ENCODE peak calls at places on chromosomes 13 and 19, in four cellular contexts. I is transverse colon, O is heart left ventricle, W is fibroblast of lung. N is an unnamed sample.

GRCh38 chr13:51469790-51470189 is 17.0 kb upstream of the INTS6 start:
- DNase-seq in I (no peak), O (no peak), W (no peak), N (no peak)

GRCh38 chr13:46712524-46712923 is 84.4 kb downstream of the ESD start:
- DNase-seq in I (no peak), O (no peak), W (no peak), N (no peak)

GRCh38 chr13:112893570-112894422 is 75.2 kb upstream of the MCF2L start:
- DNase-seq in I (peak; percentile 64), O (no peak), W (no peak), N (peak; percentile 51)

GRCh38 chr13:44280461-44280860 is 93.2 kb upstream of the SERP2 start:
- DNase-seq in I (no peak), O (no peak), W (peak; percentile 84), N (peak; percentile 49)

GRCh38 chr19:41959056-41960053 is at the start of gene RABAC1:
- DNase-seq in I (peak; percentile 93), O (peak; percentile 92), W (peak; percentile 91), N (peak; percentile 93)

GRCh38 chr13:64248371-64249065 is 2832.9 kb upstream of the PCDH20 start:
- DNase-seq in I (no peak), O (no peak), W (peak; percentile 54), N (peak; percentile 2)

GRCh38 chr19:5567360-5567970 is at the start of gene TINCR:
- DNase-seq in I (no peak), O (no peak), W (no peak), N (no peak)

GRCh38 chr19:5309438-5310204 is 31.0 kb downstream of the PTPRS start:
- DNase-seq in I (no peak), O (no peak), W (no peak), N (no peak)

GRCh38 chr19:52297601-52298358 is 811 bp downstream of the ZNF480 start:
- DNase-seq in I (no peak), O (no peak), W (peak; percentile 6), N (peak; percentile 11)

GRCh38 chr13:26050568-26051230 is 1.1 kb downstream of the SHISA2 start:
- DNase-seq in I (no peak), O (no peak), W (peak; percentile 48), N (no peak)

GRCh38 chr13:60094385-60095088 is 69.2 kb downstream of the DIAPH3 start:
- DNase-seq in I (no peak), O (no peak), W (no peak), N (no peak)

GRCh38 chr13:90427322-90428272 is 919.9 kb upstream of the MIR17HG start:
- DNase-seq in I (no peak), O (no peak), W (no peak), N (no peak)

GRCh38 chr13:62060570-62060969 is 644.9 kb upstream of the PCDH20 start:
- DNase-seq in I (no peak), O (no peak), W (no peak), N (no peak)

GRCh38 chr19:1880611-1881392 is 4.5 kb downstream of the ABHD17A start:
- DNase-seq in I (no peak), O (no peak), W (no peak), N (no peak)

GRCh38 chr13:29578300-29579048 is 17.0 kb downstream of the SLC7A1 start:
- DNase-seq in I (no peak), O (no peak), W (no peak), N (no peak)

GRCh38 chr19:2227415-2228156 is 8.5 kb downstream of the PLEKHJ1 start:
- DNase-seq in I (peak; percentile 71), O (no peak), W (no peak), N (no peak)

GRCh38 chr13:51928231-51928630 is 66.5 kb downstream of the CCDC70 start:
- DNase-seq in I (no peak), O (no peak), W (peak; percentile 2), N (no peak)

GRCh38 chr13:72163671-72164070 is 296.7 kb upstream of the DACH1 start:
- DNase-seq in I (no peak), O (no peak), W (peak; percentile 51), N (no peak)

GRCh38 chr13:52195052-52195837 is 35.8 kb upstream of the NEK3 start:
- DNase-seq in I (peak; percentile 79), O (peak; percentile 83), W (peak; percentile 80), N (peak; percentile 88)

GRCh38 chr19:35518313-35518712 is 4.9 kb upstream of the DMKN start:
- DNase-seq in I (no peak), O (no peak), W (peak; percentile 92), N (peak; percentile 90)

GRCh38 chr19:32976223-32976805 is 4.3 kb downstream of the FAAP24 start:
- DNase-seq in I (peak; percentile 83), O (peak; percentile 60), W (peak; percentile 45), N (peak; percentile 75)

GRCh38 chr13:23433171-23434153 is at the start of gene SACS:
- DNase-seq in I (no peak), O (no peak), W (peak; percentile 80), N (peak; percentile 31)

GRCh38 chr19:5138606-5139594 is 170.0 kb downstream of the KDM4B start:
- DNase-seq in I (peak; percentile 71), O (peak; percentile 64), W (peak; percentile 92), N (peak; percentile 54)

GRCh38 chr13:100542546-100543156 is 45.9 kb downstream of the GGACT start:
- DNase-seq in I (no peak), O (peak; percentile 6), W (peak; percentile 29), N (peak; percentile 60)

GRCh38 chr19:49889687-49890348 is 6.9 kb downstream of the IL4I1 start:
- DNase-seq in I (peak; percentile 71), O (peak; percentile 76), W (peak; percentile 67), N (peak; percentile 69)
- H3K4me3 ChIP-seq in I (peak overlapping the region; percentile 44), O (peak overlapping the region; percentile 30), W (no peak overlapping the region), N (peak overlapping the region; percentile 25)

GRCh38 chr19:45151821-45152503 is 8.8 kb downstream of the NKPD1 start:
- DNase-seq in I (no peak), O (no peak), W (no peak), N (no peak)
- H3K4me3 ChIP-seq in I (peak overlapping the region; percentile 27), O (peak overlapping the region; percentile 35), W (no peak overlapping the region), N (peak overlapping the region; percentile 21)

DNA sequence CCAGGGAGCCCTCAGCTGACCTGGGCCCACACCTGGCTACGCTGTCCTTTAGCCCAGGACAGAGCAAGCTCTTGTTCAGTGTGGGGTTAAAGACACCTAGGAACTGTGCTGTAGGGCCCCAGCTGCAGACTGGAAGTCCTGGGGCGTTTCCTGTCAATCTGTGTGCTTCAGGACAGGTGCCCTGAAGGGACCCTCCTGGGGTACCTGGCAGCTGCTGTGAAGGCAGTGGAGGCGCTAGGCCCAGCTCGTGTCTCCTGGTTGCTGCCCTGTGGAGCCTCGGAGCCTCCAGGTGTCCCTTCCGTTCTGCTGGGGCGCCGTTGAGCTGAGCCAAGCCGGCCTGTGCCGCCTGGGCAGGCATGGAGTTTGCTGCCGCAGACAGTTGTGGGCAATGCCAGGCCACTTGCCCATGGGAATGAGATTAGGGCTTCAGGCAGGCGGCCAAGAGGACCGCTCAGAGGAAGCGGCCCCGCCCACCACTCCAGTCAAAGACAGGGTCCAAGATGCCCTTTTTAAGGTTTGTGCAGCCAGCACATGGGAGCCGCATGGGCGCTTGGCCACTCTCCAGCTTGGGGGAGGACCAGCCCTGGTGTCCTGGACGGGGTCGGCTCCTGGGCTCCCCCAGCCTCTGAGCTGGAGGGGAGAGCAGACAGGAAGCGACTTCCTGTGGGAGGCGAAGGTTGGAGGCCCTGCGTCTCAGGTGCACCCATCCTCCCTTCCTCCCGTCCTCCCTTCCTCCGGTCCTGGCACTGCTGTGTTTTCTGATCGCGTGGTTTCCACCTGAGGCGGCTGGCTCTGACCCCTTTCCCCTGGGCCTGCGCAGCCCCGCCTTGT is 4.0 kb downstream of the PTBP1 start:
- DNase-seq in I (peak; percentile 60), O (peak; percentile 87), W (peak; percentile 49), N (no peak)
- H3K4me3 ChIP-seq in I (peak overlapping the region; percentile 97), O (peak overlapping the region; percentile 99), W (peak overlapping the region; percentile 44), N (peak overlapping the region; percentile 91)

GRCh38 chr13:31997641-31998040 is 33.9 kb upstream of the FRY start:
- DNase-seq in I (no peak), O (no peak), W (no peak), N (no peak)
- H3K4me3 ChIP-seq in I (no peak overlapping the region), O (no peak overlapping the region), W (no peak overlapping the region), N (no peak overlapping the region)

DNA sequence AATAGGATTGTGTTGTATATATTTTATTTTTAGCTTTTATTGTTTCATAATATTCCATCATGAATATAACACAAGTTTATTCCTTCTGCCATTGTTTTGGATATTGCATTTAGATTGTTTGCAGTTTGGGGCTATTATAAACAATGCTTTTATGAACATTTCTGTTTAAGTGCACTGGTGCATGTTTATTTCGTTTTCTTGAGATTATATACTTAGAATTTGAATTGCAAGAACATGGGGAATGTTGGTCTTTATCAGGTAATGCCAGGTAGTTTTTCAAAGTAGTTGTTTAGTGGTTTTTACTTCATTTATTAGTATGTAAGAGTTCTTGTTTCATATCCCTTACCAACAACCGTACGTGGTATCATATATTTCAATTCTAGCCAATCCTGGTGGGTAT is 4.3 kb downstream of the LSM14A start:
- DNase-seq in I (no peak), O (no peak), W (no peak), N (no peak)
- H3K4me3 ChIP-seq in I (no peak overlapping the region), O (no peak overlapping the region), W (no peak overlapping the region), N (peak overlapping the region; percentile 8)

GRCh38 chr19:58056861-58057260 is 2.2 kb upstream of the ZNF135 start:
- DNase-seq in I (no peak), O (no peak), W (no peak), N (no peak)

GRCh38 chr19:58055483-58055874 is 3.6 kb upstream of the ZNF135 start:
- DNase-seq in I (no peak), O (no peak), W (no peak), N (no peak)

GRCh38 chr19:58056261-58056660 is 2.8 kb upstream of the ZNF135 start:
- DNase-seq in I (no peak), O (no peak), W (no peak), N (no peak)

GRCh38 chr19:58053480-58054156 is 5.5 kb upstream of the ZNF135 start:
- DNase-seq in I (no peak), O (no peak), W (no peak), N (no peak)

DNA sequence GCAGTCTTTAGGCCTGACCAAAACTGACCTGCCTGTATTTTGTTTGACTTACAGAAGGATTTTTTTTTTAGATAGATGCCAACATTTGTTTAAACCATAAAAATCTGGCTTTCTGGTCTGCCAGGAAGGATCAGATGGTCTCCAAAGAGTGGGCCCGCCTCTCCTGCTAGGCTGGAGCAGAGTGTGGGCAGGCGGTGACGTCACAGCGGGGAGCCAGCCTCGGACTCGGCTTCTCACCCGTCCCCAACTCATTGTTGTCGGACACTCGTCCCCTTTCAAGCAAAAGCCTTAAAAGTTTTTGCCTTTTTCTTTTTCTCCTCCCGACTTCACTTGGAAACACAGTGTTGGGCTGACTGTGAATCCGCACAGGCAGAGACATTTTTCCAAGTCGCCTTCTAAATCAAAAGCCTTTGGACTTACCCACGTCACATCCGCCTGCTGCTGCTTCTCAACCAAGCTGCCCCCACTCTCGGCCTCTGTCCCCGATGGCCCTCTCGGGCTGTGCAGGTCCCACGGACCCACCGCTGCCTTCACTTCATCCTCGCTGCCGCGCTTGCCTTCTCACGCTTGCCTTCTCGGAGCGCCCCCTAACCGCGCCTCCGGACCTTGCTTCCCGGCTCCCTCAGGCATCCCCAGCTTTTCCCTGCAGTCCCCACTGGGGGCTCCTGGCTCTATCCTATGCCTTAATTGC is 4.1 kb upstream of the ZNF135 start:
- DNase-seq in I (peak; percentile 14), O (peak; percentile 57), W (peak; percentile 44), N (peak; percentile 7)
- H3K4me3 ChIP-seq in I (peak overlapping the region; percentile 29), O (peak overlapping the region; percentile 53), W (peak overlapping the region; percentile 21), N (peak overlapping the region; percentile 21)

GRCh38 chr19:4065430-4066175 is 1.1 kb downstream of the ZBTB7A start:
- DNase-seq in I (peak; percentile 98), O (peak; percentile 98), W (peak; percentile 97), N (peak; percentile 98)
- H3K4me3 ChIP-seq in I (peak overlapping the region; percentile 98), O (peak overlapping the region; percentile 98), W (no peak overlapping the region), N (peak overlapping the region; percentile 84)